ENCODE peak calls at places on chromosomes 1 and 21, in nine cellular contexts. V, K, G, L, F, Q, I, E and C are unnamed samples.

GRCh38 chr1:92623187-92623778 is 136.6 kb upstream of the GFI1 start:
- DNase-seq in V (no peak), K (peak), G (no peak), L (no peak), F (peak), Q (no peak), I (no peak), E (no peak), C (peak)

GRCh38 chr1:7640920-7641319 is 130.2 kb upstream of the VAMP3 start:
- DNase-seq in V (no peak), K (no peak), G (no peak), L (no peak), F (no peak), Q (no peak), I (no peak), E (no peak), C (no peak)

GRCh38 chr21:44454747-44455523 is at the start of gene LRRC3:
- DNase-seq in V (peak), K (peak), G (peak), L (peak), F (peak), Q (peak), I (peak), E (peak), C (peak)

GRCh38 chr1:91555821-91556531 is 55.3 kb downstream of the CDC7 start:
- DNase-seq in V (peak), K (peak), G (no peak), L (no peak), F (no peak), Q (peak), I (peak), E (no peak), C (no peak)

GRCh38 chr1:233448290-233448689 is 120.8 kb downstream of the MAP3K21 start:
- DNase-seq in V (no peak), K (no peak), G (no peak), L (no peak), F (no peak), Q (no peak), I (no peak), E (no peak), C (no peak)

GRCh38 chr1:25899792-25900191 is 6.4 kb downstream of the STMN1 start:
- DNase-seq in V (no peak), K (no peak), G (no peak), L (no peak), F (no peak), Q (no peak), I (no peak), E (no peak), C (no peak)

GRCh38 chr21:41886331-41886730 is 7.2 kb upstream of the PRDM15 start:
- DNase-seq in V (no peak), K (no peak), G (no peak), L (no peak), F (no peak), Q (no peak), I (no peak), E (no peak), C (no peak)

GRCh38 chr1:11985851-11986250 is 5.6 kb downstream of the MFN2 start:
- DNase-seq in V (no peak), K (peak), G (no peak), L (no peak), F (no peak), Q (no peak), I (no peak), E (no peak), C (no peak)

GRCh38 chr1:230682274-230682673 is 31.6 kb downstream of the AGT start:
- DNase-seq in V (no peak), K (no peak), G (no peak), L (no peak), F (peak), Q (no peak), I (no peak), E (no peak), C (no peak)

GRCh38 chr1:94335950-94336349 is 82.2 kb upstream of the ABCD3 start:
- DNase-seq in V (no peak), K (peak), G (peak), L (no peak), F (peak), Q (no peak), I (no peak), E (peak), C (peak)

GRCh38 chr1:164635784-164636729 is 77.1 kb downstream of the PBX1 start:
- DNase-seq in V (no peak), K (no peak), G (no peak), L (no peak), F (no peak), Q (no peak), I (no peak), E (no peak), C (no peak)

GRCh38 chr1:54125671-54126070 is 27.1 kb downstream of the CDCP2 start:
- DNase-seq in V (no peak), K (no peak), G (peak), L (no peak), F (no peak), Q (no peak), I (no peak), E (no peak), C (peak)

GRCh38 chr1:198771562-198772153 is 132.8 kb downstream of the PTPRC start:
- DNase-seq in V (no peak), K (peak), G (peak), L (no peak), F (no peak), Q (no peak), I (no peak), E (no peak), C (peak)

GRCh38 chr1:231337043-231337471 is 595 bp downstream of the EXOC8 start:
- DNase-seq in V (peak), K (peak), G (no peak), L (peak), F (no peak), Q (no peak), I (no peak), E (no peak), C (no peak)

GRCh38 chr1:20726932-20727745 is 5.4 kb downstream of the SH2D5 start:
- DNase-seq in V (no peak), K (no peak), G (no peak), L (peak), F (no peak), Q (no peak), I (no peak), E (no peak), C (no peak)

GRCh38 chr1:43596579-43596978 is 53.4 kb upstream of the KDM4A start:
- DNase-seq in V (no peak), K (no peak), G (no peak), L (no peak), F (no peak), Q (no peak), I (no peak), E (no peak), C (no peak)

GRCh38 chr1:4660917-4661594 is 6.6 kb downstream of the AJAP1 start:
- DNase-seq in V (no peak), K (no peak), G (no peak), L (no peak), F (no peak), Q (no peak), I (no peak), E (no peak), C (no peak)